ENCODE peak calls at places on chromosomes 1 and 21, in six cellular contexts. Q is sigmoid colon, L is Kasumi-1, Y is DMS 273 treated with DMSO at 0.1 percent for 48 hours, I is esophagus squamous epithelium, H is foreskin melanocyte. R is an unnamed sample.

GRCh38 chr21:14361958-14362357 is 21.0 kb downstream of the HSPA13 start:
- DNase-seq in Y (no peak), Q (no peak), L (peak; percentile 8), H (no peak), I (no peak), R (no peak)

GRCh38 chr1:94955767-94956632 is 29.1 kb upstream of the CNN3 start:
- DNase-seq in Q (peak; percentile 73), L (no peak), H (no peak), I (no peak), Y (no peak), R (peak; percentile 83)

GRCh38 chr1:244821134-244821533 is 14.3 kb upstream of the COX20 start:
- DNase-seq in Q (no peak), Y (no peak), L (no peak), H (no peak), I (no peak), R (no peak)

GRCh38 chr1:52599236-52599635 is 2.9 kb upstream of the GPX7 start:
- DNase-seq in H (no peak), Q (no peak), I (no peak), Y (no peak), L (no peak), R (no peak)

GRCh38 chr1:55064071-55064581 is 24.8 kb downstream of the PCSK9 start:
- DNase-seq in I (no peak), H (no peak), Q (no peak), Y (peak; percentile 40), L (no peak), R (peak; percentile 52)

GRCh38 chr1:48203287-48203900 is 19.1 kb upstream of the SLC5A9 start:
- DNase-seq in Y (no peak), L (peak; percentile 52), Q (no peak), H (no peak), I (no peak), R (no peak)

GRCh38 chr1:5979536-5980313 is 12.5 kb downstream of the NPHP4 start:
- DNase-seq in H (no peak), L (no peak), Q (no peak), I (no peak), Y (no peak), R (no peak)

GRCh38 chr1:68977211-68977610 is 480.3 kb upstream of the DEPDC1 start:
- DNase-seq in Y (no peak), L (no peak), Q (no peak), I (no peak), H (no peak), R (no peak)

GRCh38 chr1:12166834-12167492 is at the start of gene TNFRSF1B:
- DNase-seq in I (no peak), Y (no peak), Q (peak; percentile 80), H (no peak), L (no peak), R (no peak)

GRCh38 chr21:28148400-28149064 is 844.1 kb downstream of the LTN1 start:
- DNase-seq in L (no peak), Y (no peak), I (no peak), Q (no peak), H (no peak), R (peak; percentile 45)

GRCh38 chr1:214991691-214992315 is 90.7 kb upstream of the KCNK2 start:
- DNase-seq in Q (no peak), H (no peak), I (no peak), Y (no peak), L (no peak), R (no peak)

GRCh38 chr1:59272507-59272906 is 24.4 kb upstream of the FGGY start:
- DNase-seq in Q (no peak), I (no peak), H (no peak), Y (no peak), L (peak; percentile 42), R (no peak)

GRCh38 chr1:42186172-42186571 is 21.6 kb upstream of the GUCA2A start:
- DNase-seq in H (no peak), L (no peak), I (no peak), Y (no peak), Q (no peak), R (peak; percentile 50)

GRCh38 chr1:205147191-205147590 is 25.4 kb upstream of the RBBP5 start:
- DNase-seq in I (no peak), Q (no peak), Y (no peak), H (peak; percentile 66), L (no peak), R (no peak)

GRCh38 chr21:33543505-33544129 is 779 bp downstream of the SON start:
- DNase-seq in I (no peak), L (peak; percentile 44), H (no peak), Q (peak; percentile 81), Y (no peak), R (no peak)

GRCh38 chr21:43361493-43362296 is 65.2 kb downstream of the SIK1 start:
- DNase-seq in I (no peak), Y (no peak), Q (peak; percentile 83), H (peak; percentile 88), L (peak; percentile 30), R (peak; percentile 60)

GRCh38 chr1:167544447-167544846 is 9.1 kb downstream of the CREG1 start:
- DNase-seq in Y (no peak), I (no peak), L (no peak), H (no peak), Q (no peak), R (no peak)

GRCh38 chr1:201299968-201300367 is 16.7 kb downstream of the PKP1 start:
- DNase-seq in Y (no peak), L (no peak), Q (no peak), H (no peak), I (no peak), R (peak; percentile 64)